ENCODE peak calls at places on chromosomes 7 and 10, in five cellular contexts. V is esophagus squamous epithelium, J is endothelial cell, Z is glutamatergic neuron, E is choroid plexus epithelial cell. U is an unnamed sample.

GRCh38 chr7:30171753-30172447 is 37.1 kb downstream of the MTURN start:
- DNase-seq in V (no peak), J (no peak), Z (no peak), E (no peak), U (no peak)

GRCh38 chr10:64523065-64523759 is 1002.0 kb downstream of the REEP3 start:
- DNase-seq in V (no peak), J (no peak), Z (no peak), E (no peak), U (no peak)

GRCh38 chr7:2481195-2481594 is 5.0 kb upstream of the GRIFIN start:
- DNase-seq in V (no peak), J (no peak), Z (no peak), E (no peak), U (no peak)

GRCh38 chr7:116546054-116546453 is 21.2 kb downstream of the CAV1 start:
- DNase-seq in V (no peak), J (no peak), Z (no peak), E (no peak), U (no peak)

GRCh38 chr7:98110249-98111022 is 3.8 kb downstream of the LMTK2 start:
- DNase-seq in V (no peak), J (peak; percentile 27), Z (no peak), E (peak; percentile 30), U (no peak)

GRCh38 chr10:31395695-31396094 is 76.7 kb downstream of the ZEB1 start:
- DNase-seq in V (no peak), J (no peak), Z (no peak), E (no peak), U (no peak)

GRCh38 chr7:99976626-99977025 is 795 bp upstream of the AZGP1 start:
- DNase-seq in V (no peak), J (no peak), Z (no peak), E (no peak), U (no peak)

GRCh38 chr10:96211775-96212174 is 59.6 kb downstream of the BLNK start:
- DNase-seq in V (no peak), J (no peak), Z (no peak), E (no peak), U (no peak)

GRCh38 chr10:103480521-103480920 is 1.5 kb upstream of the CALHM3 start:
- DNase-seq in V (no peak), J (no peak), Z (no peak), E (no peak), U (no peak)

GRCh38 chr10:80195046-80195574 is 10.2 kb downstream of the ANXA11 start:
- DNase-seq in V (no peak), J (no peak), Z (no peak), E (no peak), U (no peak)

GRCh38 chr7:150686030-150686626 is 622 bp downstream of the GIMAP2 start:
- DNase-seq in V (no peak), J (no peak), Z (no peak), E (peak; percentile 1), U (no peak)

GRCh38 chr10:11535376-11535959 is 76.0 kb downstream of the USP6NL start:
- DNase-seq in V (no peak), J (no peak), Z (no peak), E (no peak), U (no peak)

GRCh38 chr7:150322114-150322832 is 882 bp upstream of the LRRC61 start:
- DNase-seq in V (no peak), J (no peak), Z (no peak), E (no peak), U (no peak)

GRCh38 chr7:140673770-140674155 is 1.0 kb downstream of the ADCK2 start:
- DNase-seq in V (no peak), J (no peak), Z (no peak), E (no peak), U (no peak)

GRCh38 chr7:65872776-65873581 is at the start of gene VKORC1L1:
- DNase-seq in V (peak; percentile 50), J (peak; percentile 98), Z (peak; percentile 97), E (peak; percentile 94), U (peak; percentile 91)

GRCh38 chr7:32059289-32060045 is 10.7 kb downstream of the PDE1C start:
- DNase-seq in V (no peak), J (no peak), Z (peak; percentile 20), E (peak; percentile 8), U (no peak)

GRCh38 chr7:117218700-117219099 is 104.2 kb downstream of the WNT2 start:
- DNase-seq in V (no peak), J (no peak), Z (no peak), E (no peak), U (no peak)

GRCh38 chr10:61000769-61001730 is 57.1 kb upstream of the RHOBTB1 start:
- DNase-seq in V (no peak), J (peak; percentile 31), Z (peak; percentile 58), E (peak; percentile 34), U (peak; percentile 25)

GRCh38 chr7:2403718-2404648 is 572 bp downstream of the CHST12 start:
- DNase-seq in V (no peak), J (peak; percentile 51), Z (peak; percentile 60), E (peak; percentile 35), U (peak; percentile 37)

GRCh38 chr7:220151-220841 is 27.9 kb downstream of the FAM20C start:
- DNase-seq in V (no peak), J (peak; percentile 23), Z (peak; percentile 61), E (peak; percentile 80), U (peak; percentile 18)
- TF ChIP-seq CTCF in V (no peak), J (no peak), Z (no peak), E (peak; percentile 53), U (no peak)

DNA sequence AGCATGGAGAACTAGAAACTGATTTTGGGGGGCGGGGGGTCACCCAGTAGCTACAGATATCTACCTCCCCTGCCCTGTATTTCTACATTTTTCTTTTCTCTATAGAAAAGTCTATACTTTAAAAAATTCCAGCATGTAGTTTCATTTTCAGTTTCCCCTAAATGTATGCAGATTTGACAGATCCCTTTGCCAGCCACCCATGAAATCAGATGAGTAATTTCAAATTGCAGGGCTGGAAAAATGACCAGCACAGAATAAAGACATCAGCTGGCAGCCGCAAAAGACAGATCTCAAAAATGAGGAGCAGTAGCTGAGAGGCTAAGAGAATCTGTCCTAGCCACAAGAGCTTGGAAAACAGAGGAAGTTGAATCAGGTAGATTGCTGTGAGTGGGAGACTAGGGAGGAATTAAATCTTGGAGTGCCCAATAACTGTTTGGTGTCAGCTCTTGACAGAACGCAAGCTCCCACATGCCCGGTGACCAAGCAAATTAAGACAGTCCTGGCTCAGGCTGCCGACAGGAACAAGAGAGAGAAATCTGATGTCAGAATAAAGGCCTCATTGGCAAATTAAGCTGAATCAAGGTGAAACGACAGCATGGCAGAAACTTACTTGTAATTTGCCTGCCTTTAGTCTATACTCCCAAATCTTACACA is 24.5 kb downstream of the ADRB1 start:
- DNase-seq in V (no peak), J (no peak), Z (no peak), E (no peak), U (no peak)
- TF ChIP-seq CTCF in V (no peak), J (no peak), Z (no peak), E (no peak), U (no peak)

GRCh38 chr7:151897201-151897711 is 20.3 kb upstream of the PRKAG2 start:
- DNase-seq in V (no peak), J (no peak), Z (no peak), E (no peak), U (no peak)
- TF ChIP-seq CTCF in V (no peak), J (no peak), Z (no peak), E (no peak), U (no peak)

GRCh38 chr7:94647295-94647694 is 8.6 kb downstream of the SGCE start:
- DNase-seq in V (no peak), J (no peak), Z (no peak), E (no peak), U (no peak)
- TF ChIP-seq CTCF in V (no peak), J (no peak), Z (no peak), E (no peak), U (no peak)

DNA sequence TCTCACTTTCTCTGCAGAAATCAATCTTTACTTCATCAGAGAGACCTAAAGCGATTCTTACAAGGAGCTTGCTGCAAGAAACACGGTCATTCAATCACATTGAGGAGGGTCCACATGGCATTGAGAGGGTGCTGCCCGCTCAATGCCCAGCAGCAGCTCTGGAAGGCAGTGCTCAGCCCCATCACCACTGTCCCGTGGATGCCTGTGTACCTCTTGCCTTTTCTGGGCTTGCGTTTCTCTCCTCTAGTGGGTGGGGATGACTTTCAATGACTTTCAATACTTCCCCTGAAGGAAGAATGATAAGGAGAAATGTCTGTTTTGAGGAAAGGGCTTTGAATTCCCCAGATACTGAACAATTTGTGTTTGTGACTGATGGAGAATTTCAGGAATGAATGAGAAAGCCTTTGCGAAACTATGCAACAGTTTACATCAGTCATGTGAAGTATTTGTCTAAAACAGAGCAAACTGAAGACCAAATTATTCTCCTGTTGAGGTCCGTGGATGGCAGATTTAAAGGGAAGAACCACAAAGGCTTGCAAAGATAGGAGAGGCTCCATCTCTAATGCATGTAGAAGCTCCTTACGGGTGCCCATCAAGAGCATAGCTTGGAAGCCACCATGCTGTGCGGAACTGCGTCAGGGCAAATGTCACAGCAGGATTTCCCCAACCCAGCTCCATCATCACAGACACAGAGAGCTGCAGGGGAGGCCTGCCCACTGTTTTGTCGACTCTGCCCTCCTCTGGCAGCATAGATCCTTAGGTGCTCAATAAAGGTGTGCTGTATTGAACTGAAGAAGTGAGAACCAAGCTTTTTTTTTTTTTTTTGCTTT is 6.6 kb upstream of the ZNF22 start:
- DNase-seq in V (no peak), J (no peak), Z (no peak), E (peak; percentile 88), U (no peak)
- TF ChIP-seq CTCF in V (no peak), J (no peak), Z (no peak), E (peak; percentile 6), U (no peak)

GRCh38 chr10:84739641-84740040 is 411.3 kb downstream of the CCSER2 start:
- DNase-seq in V (no peak), J (no peak), Z (no peak), E (no peak), U (no peak)
- TF ChIP-seq CTCF in V (no peak), J (no peak), Z (no peak), E (no peak), U (no peak)

DNA sequence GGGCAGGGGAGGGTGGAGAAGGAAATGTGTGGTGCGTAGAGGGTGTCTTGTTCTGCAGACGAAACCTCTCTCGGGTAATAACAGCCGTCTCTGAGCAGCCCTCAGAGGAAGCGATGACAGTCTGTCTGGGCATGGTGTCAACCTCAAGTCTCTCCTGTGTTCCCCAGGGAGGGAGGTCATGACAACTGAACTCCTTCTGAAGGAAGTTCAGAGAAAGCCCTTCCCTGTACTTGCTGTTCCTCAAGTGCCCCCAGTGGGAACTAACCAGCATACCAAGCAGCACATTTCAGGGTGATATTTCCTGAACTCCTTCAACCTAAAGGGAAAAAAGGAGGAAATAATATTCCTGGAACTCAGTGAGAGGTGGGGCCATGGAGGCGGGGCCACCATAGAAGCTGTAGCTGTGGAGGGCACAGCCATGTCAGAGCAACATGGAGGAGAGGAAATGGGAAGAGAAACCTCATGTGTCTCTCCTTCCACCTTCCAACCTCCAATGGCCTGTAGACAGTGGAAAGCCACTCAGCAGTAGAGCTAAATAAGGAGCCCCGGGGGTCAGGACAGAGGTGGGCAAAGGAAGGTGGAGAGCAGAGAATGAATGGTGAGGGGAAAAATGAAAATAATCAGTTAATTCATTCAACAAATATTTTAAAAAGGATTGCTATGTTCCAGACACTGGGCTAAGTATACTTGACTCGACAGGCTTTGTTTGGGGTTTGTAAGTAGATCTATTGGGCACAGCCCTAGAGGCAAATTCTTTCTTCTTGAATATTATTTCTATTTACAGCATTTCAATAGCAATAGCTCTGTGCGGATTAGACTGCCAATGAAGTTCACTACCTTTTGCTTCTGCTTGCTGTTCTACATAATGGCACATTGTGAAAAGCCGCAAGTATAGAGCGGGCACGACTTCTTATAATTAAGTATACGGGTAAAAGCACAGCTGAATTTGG is 61.0 kb upstream of the AOAH start:
- DNase-seq in V (no peak), J (no peak), Z (no peak), E (peak; percentile 6), U (no peak)
- TF ChIP-seq CTCF in V (no peak), J (no peak), Z (no peak), E (no peak), U (no peak)